ENCODE peak calls at places on chromosomes 1 and 21, in six cellular contexts. F, Y, Q, Z, V and M are unnamed samples.

GRCh38 chr1:185499986-185500626 is 183.1 kb upstream of the IVNS1ABP start:
- DNase-seq in Y (peak; percentile 40), Z (no peak), Q (no peak), F (no peak), V (no peak), M (no peak)

GRCh38 chr21:33232640-33233039 is 2.9 kb downstream of the IFNAR2 start:
- DNase-seq in Z (no peak), V (no peak), Q (no peak), F (no peak), Y (no peak), M (no peak)

GRCh38 chr1:168513656-168514404 is 30.0 kb downstream of the XCL2 start:
- DNase-seq in Y (no peak), Z (no peak), Q (no peak), V (no peak), F (no peak), M (no peak)

GRCh38 chr1:47618222-47618720 is 180.4 kb downstream of the FOXD2 start:
- DNase-seq in Y (no peak), F (peak; percentile 50), V (no peak), Z (no peak), Q (no peak), M (no peak)

GRCh38 chr1:44170281-44170823 is 28.9 kb upstream of the KLF18 start:
- DNase-seq in V (no peak), F (no peak), Q (no peak), Y (no peak), Z (no peak), M (no peak)

GRCh38 chr1:241641748-241642592 is 1.8 kb upstream of the CHML start:
- DNase-seq in F (no peak), Z (no peak), V (no peak), Y (peak; percentile 37), Q (no peak), M (no peak)

GRCh38 chr1:224430511-224431113 is 4.0 kb downstream of the WDR26 start:
- DNase-seq in F (no peak), V (no peak), Q (no peak), Y (peak; percentile 55), Z (peak; percentile 7), M (peak; percentile 11)

GRCh38 chr1:90605070-90605469 is 112.0 kb downstream of the BARHL2 start:
- DNase-seq in Y (no peak), F (no peak), Z (no peak), Q (no peak), V (no peak), M (no peak)

GRCh38 chr1:161069731-161070270 is at the start of gene ARHGAP30:
- DNase-seq in V (peak; percentile 29), Q (no peak), Z (peak; percentile 70), F (peak; percentile 90), Y (no peak), M (no peak)

GRCh38 chr1:16375521-16376359 is 8.7 kb downstream of the SZRD1 start:
- DNase-seq in Z (no peak), Q (no peak), Y (no peak), V (no peak), F (no peak), M (no peak)

GRCh38 chr1:67688526-67689219 is 3.7 kb downstream of the GADD45A start:
- DNase-seq in F (no peak), Z (no peak), Q (no peak), Y (no peak), V (no peak), M (no peak)